ENCODE peak calls at places on chromosomes 12 and 14, in eight cellular contexts. One of them, this sample, is unnamed.

GRCh38 chr12:3715999-3716398 is 36.9 kb downstream of the CRACR2A start:
- DNase-seq in spleen: no peak
- DNase-seq in HepG2: peak
- DNase-seq in transverse colon: no peak
- DNase-seq in sigmoid colon: no peak
- DNase-seq in vagina: no peak
- DNase-seq in breast epithelium: no peak
- DNase-seq in GM12892: no peak
- DNase-seq in this sample: no peak

GRCh38 chr14:24076302-24076601 is 4.9 kb downstream of the CPNE6 start:
- DNase-seq in breast epithelium: no peak
- DNase-seq in spleen: no peak
- DNase-seq in transverse colon: no peak
- DNase-seq in sigmoid colon: no peak
- DNase-seq in GM12892: no peak
- DNase-seq in HepG2: no peak
- DNase-seq in vagina: no peak
- DNase-seq in this sample: no peak

GRCh38 chr14:105841022-105842009 is 314.9 kb downstream of the TMEM121 start:
- DNase-seq in vagina: no peak
- DNase-seq in spleen: no peak
- DNase-seq in sigmoid colon: no peak
- DNase-seq in GM12892: no peak
- DNase-seq in breast epithelium: no peak
- DNase-seq in transverse colon: no peak
- DNase-seq in HepG2: no peak
- DNase-seq in this sample: no peak

GRCh38 chr12:46267618-46268348 is 1.1 kb downstream of the SLC38A1 start:
- DNase-seq in HepG2: no peak
- DNase-seq in vagina: no peak
- DNase-seq in transverse colon: no peak
- DNase-seq in spleen: peak
- DNase-seq in breast epithelium: no peak
- DNase-seq in GM12892: peak
- DNase-seq in sigmoid colon: no peak
- DNase-seq in this sample: peak

GRCh38 chr12:125220404-125221273 is 155.4 kb downstream of the AACS start:
- DNase-seq in HepG2: no peak
- DNase-seq in GM12892: no peak
- DNase-seq in vagina: no peak
- DNase-seq in breast epithelium: no peak
- DNase-seq in sigmoid colon: no peak
- DNase-seq in spleen: no peak
- DNase-seq in transverse colon: no peak
- DNase-seq in this sample: no peak

GRCh38 chr12:7091171-7091570 is 1.1 kb downstream of the C1R start:
- DNase-seq in breast epithelium: no peak
- DNase-seq in transverse colon: no peak
- DNase-seq in HepG2: no peak
- DNase-seq in GM12892: no peak
- DNase-seq in sigmoid colon: no peak
- DNase-seq in vagina: no peak
- DNase-seq in spleen: no peak
- DNase-seq in this sample: no peak

GRCh38 chr12:22046968-22047390 is 961 bp downstream of the CMAS start:
- DNase-seq in HepG2: no peak
- DNase-seq in transverse colon: no peak
- DNase-seq in sigmoid colon: no peak
- DNase-seq in breast epithelium: no peak
- DNase-seq in vagina: no peak
- DNase-seq in GM12892: no peak
- DNase-seq in spleen: no peak
- DNase-seq in this sample: no peak

GRCh38 chr14:89252887-89253532 is 164.0 kb downstream of the FOXN3 start:
- DNase-seq in transverse colon: no peak
- DNase-seq in vagina: no peak
- DNase-seq in GM12892: no peak
- DNase-seq in spleen: no peak
- DNase-seq in sigmoid colon: no peak
- DNase-seq in HepG2: no peak
- DNase-seq in breast epithelium: no peak
- DNase-seq in this sample: peak

GRCh38 chr12:111448831-111449790 is 43.4 kb downstream of the SH2B3 start:
- DNase-seq in spleen: no peak
- DNase-seq in transverse colon: no peak
- DNase-seq in HepG2: no peak
- DNase-seq in GM12892: no peak
- DNase-seq in breast epithelium: peak
- DNase-seq in sigmoid colon: peak
- DNase-seq in vagina: peak
- DNase-seq in this sample: no peak

GRCh38 chr12:43210437-43211197 is 341.4 kb downstream of the ADAMTS20 start:
- DNase-seq in spleen: no peak
- DNase-seq in transverse colon: no peak
- DNase-seq in HepG2: no peak
- DNase-seq in sigmoid colon: no peak
- DNase-seq in vagina: no peak
- DNase-seq in GM12892: peak
- DNase-seq in breast epithelium: no peak
- DNase-seq in this sample: no peak

GRCh38 chr14:25413058-25413457 is 363.1 kb upstream of the STXBP6 start:
- DNase-seq in GM12892: no peak
- DNase-seq in vagina: no peak
- DNase-seq in HepG2: no peak
- DNase-seq in spleen: no peak
- DNase-seq in breast epithelium: no peak
- DNase-seq in sigmoid colon: no peak
- DNase-seq in transverse colon: no peak
- DNase-seq in this sample: no peak

GRCh38 chr14:73751157-73751691 is 37.0 kb upstream of the PNMA1 start:
- DNase-seq in HepG2: no peak
- DNase-seq in transverse colon: peak
- DNase-seq in breast epithelium: no peak
- DNase-seq in vagina: no peak
- DNase-seq in spleen: peak
- DNase-seq in GM12892: no peak
- DNase-seq in sigmoid colon: peak
- DNase-seq in this sample: no peak

GRCh38 chr12:14239935-14240872 is 125.3 kb upstream of the ATF7IP start:
- DNase-seq in HepG2: no peak
- DNase-seq in sigmoid colon: no peak
- DNase-seq in spleen: no peak
- DNase-seq in transverse colon: peak
- DNase-seq in vagina: no peak
- DNase-seq in breast epithelium: peak
- DNase-seq in GM12892: no peak
- DNase-seq in this sample: peak

GRCh38 chr14:65027127-65027799 is 40.6 kb downstream of the FNTB start:
- DNase-seq in spleen: no peak
- DNase-seq in transverse colon: no peak
- DNase-seq in vagina: no peak
- DNase-seq in breast epithelium: no peak
- DNase-seq in HepG2: no peak
- DNase-seq in GM12892: no peak
- DNase-seq in sigmoid colon: no peak
- DNase-seq in this sample: no peak

GRCh38 chr14:65028937-65029336 is 42.2 kb downstream of the FNTB start:
- DNase-seq in vagina: no peak
- DNase-seq in GM12892: no peak
- DNase-seq in spleen: no peak
- DNase-seq in breast epithelium: no peak
- DNase-seq in transverse colon: no peak
- DNase-seq in HepG2: peak
- DNase-seq in sigmoid colon: no peak
- DNase-seq in this sample: no peak

GRCh38 chr14:65026526-65026925 is 39.8 kb downstream of the FNTB start:
- DNase-seq in sigmoid colon: no peak
- DNase-seq in vagina: no peak
- DNase-seq in breast epithelium: no peak
- DNase-seq in GM12892: no peak
- DNase-seq in HepG2: no peak
- DNase-seq in transverse colon: no peak
- DNase-seq in spleen: no peak
- DNase-seq in this sample: no peak

GRCh38 chr14:65024957-65025356 is 38.3 kb downstream of the FNTB start:
- DNase-seq in GM12892: no peak
- DNase-seq in HepG2: no peak
- DNase-seq in breast epithelium: no peak
- DNase-seq in spleen: no peak
- DNase-seq in sigmoid colon: peak
- DNase-seq in transverse colon: no peak
- DNase-seq in vagina: no peak
- DNase-seq in this sample: peak

GRCh38 chr14:65025818-65026217 is 39.1 kb downstream of the FNTB start:
- DNase-seq in breast epithelium: no peak
- DNase-seq in GM12892: no peak
- DNase-seq in transverse colon: no peak
- DNase-seq in spleen: no peak
- DNase-seq in HepG2: no peak
- DNase-seq in vagina: no peak
- DNase-seq in sigmoid colon: no peak
- DNase-seq in this sample: peak
- TF ChIP-seq POLR2AphosphoS5 in breast epithelium: no peak
- TF ChIP-seq POLR2AphosphoS5 in GM12892: no peak
- TF ChIP-seq POLR2AphosphoS5 in transverse colon: no peak
- TF ChIP-seq POLR2AphosphoS5 in spleen: no peak
- TF ChIP-seq POLR2AphosphoS5 in HepG2: no peak
- TF ChIP-seq POLR2AphosphoS5 in vagina: no peak
- TF ChIP-seq POLR2AphosphoS5 in sigmoid colon: peak
- TF ChIP-seq POLR2AphosphoS5 in this sample: peak

GRCh38 chr14:75283162-75283883 is 4.7 kb downstream of the FOS start:
- DNase-seq in vagina: no peak
- DNase-seq in HepG2: peak
- DNase-seq in spleen: peak
- DNase-seq in breast epithelium: no peak
- DNase-seq in GM12892: no peak
- DNase-seq in transverse colon: peak
- DNase-seq in sigmoid colon: peak
- DNase-seq in this sample: no peak
- TF ChIP-seq POLR2AphosphoS5 in vagina: no peak
- TF ChIP-seq POLR2AphosphoS5 in HepG2: no peak
- TF ChIP-seq POLR2AphosphoS5 in spleen: no peak
- TF ChIP-seq POLR2AphosphoS5 in breast epithelium: no peak
- TF ChIP-seq POLR2AphosphoS5 in GM12892: no peak
- TF ChIP-seq POLR2AphosphoS5 in transverse colon: peak
- TF ChIP-seq POLR2AphosphoS5 in sigmoid colon: peak
- TF ChIP-seq POLR2AphosphoS5 in this sample: peak

DNA sequence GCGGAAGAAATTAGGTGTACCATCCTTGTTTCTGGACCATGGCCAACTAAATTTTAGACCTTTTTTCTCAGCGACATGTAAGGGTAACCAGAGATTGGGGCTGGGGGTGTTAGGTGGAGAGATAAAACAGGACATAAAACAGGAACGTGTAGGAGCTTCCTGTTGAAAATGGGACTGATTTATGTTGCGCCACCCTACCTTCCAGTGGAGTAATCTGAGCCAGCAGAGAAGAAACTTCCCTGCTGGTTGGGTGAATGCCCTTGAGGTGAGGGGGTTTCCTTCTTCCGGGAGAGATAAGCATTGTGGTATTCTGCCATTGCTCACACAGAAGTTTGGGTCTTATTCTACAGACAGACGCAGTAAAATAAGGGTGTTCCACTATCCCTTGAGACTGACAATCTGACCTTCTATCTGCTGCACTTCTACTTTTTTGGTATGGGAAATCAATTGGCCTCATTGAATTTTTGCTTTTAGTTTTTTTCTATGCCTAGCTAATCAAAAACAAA is 417.6 kb downstream of the PCNX1 start:
- DNase-seq in GM12892: no peak
- DNase-seq in transverse colon: peak
- DNase-seq in HepG2: no peak
- DNase-seq in vagina: no peak
- DNase-seq in sigmoid colon: no peak
- DNase-seq in breast epithelium: no peak
- DNase-seq in spleen: no peak
- DNase-seq in this sample: no peak
- TF ChIP-seq POLR2AphosphoS5 in GM12892: peak
- TF ChIP-seq POLR2AphosphoS5 in transverse colon: no peak
- TF ChIP-seq POLR2AphosphoS5 in HepG2: no peak
- TF ChIP-seq POLR2AphosphoS5 in vagina: no peak
- TF ChIP-seq POLR2AphosphoS5 in sigmoid colon: no peak
- TF ChIP-seq POLR2AphosphoS5 in breast epithelium: no peak
- TF ChIP-seq POLR2AphosphoS5 in spleen: no peak
- TF ChIP-seq POLR2AphosphoS5 in this sample: no peak

GRCh38 chr12:114687269-114687605 is 3.3 kb upstream of the TBX3 start:
- DNase-seq in breast epithelium: no peak
- DNase-seq in vagina: no peak
- DNase-seq in HepG2: no peak
- DNase-seq in sigmoid colon: no peak
- DNase-seq in GM12892: no peak
- DNase-seq in spleen: no peak
- DNase-seq in transverse colon: no peak
- DNase-seq in this sample: no peak

GRCh38 chr12:114687802-114688201 is 3.8 kb upstream of the TBX3 start:
- DNase-seq in vagina: no peak
- DNase-seq in HepG2: no peak
- DNase-seq in sigmoid colon: no peak
- DNase-seq in spleen: no peak
- DNase-seq in breast epithelium: no peak
- DNase-seq in transverse colon: no peak
- DNase-seq in GM12892: no peak
- DNase-seq in this sample: no peak

GRCh38 chr12:114685869-114686268 is 1.9 kb upstream of the TBX3 start:
- DNase-seq in GM12892: no peak
- DNase-seq in vagina: no peak
- DNase-seq in HepG2: no peak
- DNase-seq in breast epithelium: no peak
- DNase-seq in sigmoid colon: no peak
- DNase-seq in spleen: no peak
- DNase-seq in transverse colon: no peak
- DNase-seq in this sample: no peak

GRCh38 chr12:114685320-114685781 is 1.4 kb upstream of the TBX3 start:
- DNase-seq in transverse colon: no peak
- DNase-seq in spleen: no peak
- DNase-seq in sigmoid colon: no peak
- DNase-seq in GM12892: no peak
- DNase-seq in breast epithelium: no peak
- DNase-seq in HepG2: no peak
- DNase-seq in vagina: no peak
- DNase-seq in this sample: no peak

DNA sequence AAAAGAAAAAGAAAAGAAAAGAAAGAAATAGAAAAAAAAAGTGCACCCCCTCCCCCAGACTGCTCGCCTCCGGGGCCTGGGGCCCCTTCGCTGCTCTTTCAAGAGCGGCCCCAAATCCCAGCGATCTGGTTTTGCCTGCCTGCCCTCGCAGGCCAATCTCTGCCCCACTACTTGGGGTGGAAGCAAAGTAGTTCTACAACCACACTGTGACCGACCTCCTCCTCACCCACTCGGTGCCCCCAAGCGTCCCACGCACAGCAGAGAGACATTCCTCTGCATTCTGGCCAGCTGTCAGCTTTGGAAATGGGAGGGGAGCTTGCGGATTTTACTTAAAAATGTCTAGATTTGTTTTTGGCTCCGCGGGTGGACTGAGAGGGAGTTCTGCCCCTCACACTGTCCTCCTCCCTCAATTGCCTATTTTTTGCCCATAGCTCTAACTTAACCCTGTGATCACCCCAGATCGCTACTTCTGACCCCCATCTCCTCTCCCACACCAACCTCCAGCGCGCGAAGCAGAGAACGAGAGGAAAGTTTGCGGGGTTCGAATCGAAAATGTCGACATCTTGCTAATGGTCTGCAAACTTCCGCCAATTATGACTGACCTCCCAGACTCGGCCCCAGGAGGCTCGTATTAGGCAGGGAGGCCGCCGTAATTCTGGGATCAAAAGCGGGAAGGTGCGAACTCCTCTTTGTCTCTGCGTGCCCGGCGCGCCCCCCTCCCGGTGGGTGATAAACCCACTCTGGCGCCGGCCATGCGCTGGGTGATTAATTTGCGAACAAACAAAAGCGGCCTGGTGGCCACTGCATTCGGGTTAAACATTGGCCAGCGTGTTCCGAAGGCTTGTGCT is 2.7 kb upstream of the TBX3 start:
- DNase-seq in transverse colon: no peak
- DNase-seq in GM12892: no peak
- DNase-seq in breast epithelium: no peak
- DNase-seq in sigmoid colon: no peak
- DNase-seq in HepG2: no peak
- DNase-seq in vagina: no peak
- DNase-seq in spleen: no peak
- DNase-seq in this sample: no peak
- TF ChIP-seq POLR2AphosphoS5 in transverse colon: no peak
- TF ChIP-seq POLR2AphosphoS5 in GM12892: no peak
- TF ChIP-seq POLR2AphosphoS5 in breast epithelium: no peak
- TF ChIP-seq POLR2AphosphoS5 in sigmoid colon: no peak
- TF ChIP-seq POLR2AphosphoS5 in HepG2: no peak
- TF ChIP-seq POLR2AphosphoS5 in vagina: no peak
- TF ChIP-seq POLR2AphosphoS5 in spleen: no peak
- TF ChIP-seq POLR2AphosphoS5 in this sample: no peak